ENCODE peak calls at places on chromosomes 11 and 22, in six cellular contexts. One of them, this sample, is unnamed.

GRCh38 chr11:124740277-124740882 is 638 bp downstream of the NRGN start:
- DNase-seq in naive B cell: peak; percentile 57
- DNase-seq in nucleus accumbens: no peak
- DNase-seq in NCI-H1105: peak; percentile 43
- DNase-seq in NCI-H1694: no peak
- DNase-seq in thoracic aorta: no peak
- DNase-seq in this sample: peak; percentile 46

GRCh38 chr22:32620992-32621391 is 146.4 kb downstream of the FBXO7 start:
- DNase-seq in NCI-H1105: no peak
- DNase-seq in thoracic aorta: no peak
- DNase-seq in NCI-H1694: no peak
- DNase-seq in naive B cell: no peak
- DNase-seq in nucleus accumbens: no peak
- DNase-seq in this sample: no peak

GRCh38 chr11:44244649-44245308 is 65.2 kb downstream of the ALX4 start:
- DNase-seq in NCI-H1105: no peak
- DNase-seq in nucleus accumbens: no peak
- DNase-seq in naive B cell: no peak
- DNase-seq in thoracic aorta: no peak
- DNase-seq in NCI-H1694: no peak
- DNase-seq in this sample: no peak

GRCh38 chr11:2536440-2536989 is 91.7 kb downstream of the KCNQ1 start:
- DNase-seq in thoracic aorta: no peak
- DNase-seq in nucleus accumbens: no peak
- DNase-seq in NCI-H1105: no peak
- DNase-seq in naive B cell: no peak
- DNase-seq in NCI-H1694: no peak
- DNase-seq in this sample: no peak

GRCh38 chr11:45927332-45927683 is 4.9 kb downstream of the LARGE2 start:
- DNase-seq in nucleus accumbens: no peak
- DNase-seq in NCI-H1694: no peak
- DNase-seq in NCI-H1105: no peak
- DNase-seq in naive B cell: no peak
- DNase-seq in thoracic aorta: no peak
- DNase-seq in this sample: no peak

GRCh38 chr11:34682822-34683221 is 61.9 kb downstream of the EHF start:
- DNase-seq in NCI-H1105: no peak
- DNase-seq in thoracic aorta: no peak
- DNase-seq in naive B cell: no peak
- DNase-seq in nucleus accumbens: no peak
- DNase-seq in NCI-H1694: no peak
- DNase-seq in this sample: no peak

GRCh38 chr11:2517386-2518064 is 72.7 kb downstream of the KCNQ1 start:
- DNase-seq in naive B cell: no peak
- DNase-seq in NCI-H1694: no peak
- DNase-seq in thoracic aorta: no peak
- DNase-seq in NCI-H1105: no peak
- DNase-seq in nucleus accumbens: no peak
- DNase-seq in this sample: no peak

GRCh38 chr11:119816660-119817059 is 87.7 kb upstream of the NECTIN1 start:
- DNase-seq in thoracic aorta: no peak
- DNase-seq in NCI-H1105: no peak
- DNase-seq in naive B cell: no peak
- DNase-seq in NCI-H1694: no peak
- DNase-seq in nucleus accumbens: no peak
- DNase-seq in this sample: no peak

GRCh38 chr11:24963879-24964278 is 467.0 kb downstream of the LUZP2 start:
- DNase-seq in NCI-H1694: no peak
- DNase-seq in NCI-H1105: no peak
- DNase-seq in thoracic aorta: no peak
- DNase-seq in nucleus accumbens: no peak
- DNase-seq in naive B cell: no peak
- DNase-seq in this sample: no peak

GRCh38 chr11:105202844-105203548 is 63.4 kb upstream of the CARD18 start:
- DNase-seq in thoracic aorta: no peak
- DNase-seq in nucleus accumbens: no peak
- DNase-seq in naive B cell: no peak
- DNase-seq in NCI-H1694: no peak
- DNase-seq in NCI-H1105: no peak
- DNase-seq in this sample: no peak

GRCh38 chr22:37485006-37485713 is 1.0 kb downstream of the MFNG start:
- DNase-seq in NCI-H1105: no peak
- DNase-seq in naive B cell: peak; percentile 55
- DNase-seq in thoracic aorta: no peak
- DNase-seq in NCI-H1694: no peak
- DNase-seq in nucleus accumbens: no peak
- DNase-seq in this sample: no peak

GRCh38 chr11:116829525-116830183 is at the start of gene APOC3:
- DNase-seq in NCI-H1105: no peak
- DNase-seq in nucleus accumbens: no peak
- DNase-seq in NCI-H1694: no peak
- DNase-seq in naive B cell: no peak
- DNase-seq in thoracic aorta: no peak
- DNase-seq in this sample: no peak

GRCh38 chr11:18013790-18014507 is 1.1 kb upstream of the SERGEF start:
- DNase-seq in thoracic aorta: no peak
- DNase-seq in nucleus accumbens: no peak
- DNase-seq in NCI-H1105: no peak
- DNase-seq in NCI-H1694: no peak
- DNase-seq in naive B cell: no peak
- DNase-seq in this sample: peak; percentile 25

GRCh38 chr11:61700221-61700620 is 20.0 kb downstream of the DAGLA start:
- DNase-seq in NCI-H1694: no peak
- DNase-seq in NCI-H1105: no peak
- DNase-seq in naive B cell: no peak
- DNase-seq in thoracic aorta: no peak
- DNase-seq in nucleus accumbens: no peak
- DNase-seq in this sample: no peak

GRCh38 chr11:125916683-125917337 is 12.5 kb downstream of the DDX25 start:
- DNase-seq in nucleus accumbens: no peak
- DNase-seq in NCI-H1694: no peak
- DNase-seq in thoracic aorta: no peak
- DNase-seq in NCI-H1105: no peak
- DNase-seq in naive B cell: no peak
- DNase-seq in this sample: no peak

GRCh38 chr11:11444800-11445126 is 91.7 kb upstream of the CSNK2A3 start:
- DNase-seq in nucleus accumbens: no peak
- DNase-seq in NCI-H1105: no peak
- DNase-seq in thoracic aorta: no peak
- DNase-seq in naive B cell: no peak
- DNase-seq in NCI-H1694: no peak
- DNase-seq in this sample: no peak

GRCh38 chr11:121665211-121665838 is 212.6 kb upstream of the SORL1-AS1 start:
- DNase-seq in thoracic aorta: no peak
- DNase-seq in nucleus accumbens: no peak
- DNase-seq in NCI-H1694: no peak
- DNase-seq in naive B cell: no peak
- DNase-seq in NCI-H1105: no peak
- DNase-seq in this sample: no peak

GRCh38 chr11:122679441-122679840 is 23.9 kb downstream of the UBASH3B start:
- DNase-seq in NCI-H1694: no peak
- DNase-seq in nucleus accumbens: no peak
- DNase-seq in thoracic aorta: no peak
- DNase-seq in NCI-H1105: no peak
- DNase-seq in naive B cell: no peak
- DNase-seq in this sample: no peak